ENCODE peak calls at places on chromosomes 16 and 17, in nine cellular contexts. One of them, this sample, is unnamed.

GRCh38 chr17:82691714-82692113 is 6.8 kb downstream of the RAB40B start:
- DNase-seq in K562: no peak
- DNase-seq in upper lobe of right lung: no peak
- DNase-seq in uterus: no peak
- DNase-seq in lower leg skin: no peak
- DNase-seq in esophagus squamous epithelium: no peak
- DNase-seq in epithelial cell of proximal tubule: no peak
- DNase-seq in astrocyte of the spinal cord: no peak
- DNase-seq in ovary: no peak
- DNase-seq in this sample: no peak

GRCh38 chr16:86951831-86952598 is 365.2 kb downstream of the C16orf95 start:
- DNase-seq in K562: no peak
- DNase-seq in upper lobe of right lung: no peak
- DNase-seq in uterus: no peak
- DNase-seq in lower leg skin: peak
- DNase-seq in esophagus squamous epithelium: no peak
- DNase-seq in epithelial cell of proximal tubule: peak
- DNase-seq in astrocyte of the spinal cord: peak
- DNase-seq in ovary: no peak
- DNase-seq in this sample: peak

GRCh38 chr17:33012522-33013033 is 20.9 kb downstream of the SPACA3 start:
- DNase-seq in K562: no peak
- DNase-seq in upper lobe of right lung: no peak
- DNase-seq in uterus: no peak
- DNase-seq in lower leg skin: no peak
- DNase-seq in esophagus squamous epithelium: no peak
- DNase-seq in epithelial cell of proximal tubule: no peak
- DNase-seq in astrocyte of the spinal cord: peak
- DNase-seq in ovary: no peak
- DNase-seq in this sample: peak

GRCh38 chr16:57111420-57111819 is 19.0 kb downstream of the CPNE2 start:
- DNase-seq in K562: no peak
- DNase-seq in upper lobe of right lung: no peak
- DNase-seq in uterus: no peak
- DNase-seq in lower leg skin: no peak
- DNase-seq in esophagus squamous epithelium: no peak
- DNase-seq in epithelial cell of proximal tubule: no peak
- DNase-seq in astrocyte of the spinal cord: no peak
- DNase-seq in ovary: no peak
- DNase-seq in this sample: no peak

GRCh38 chr16:23365602-23366240 is 63.6 kb downstream of the SCNN1B start:
- DNase-seq in K562: no peak
- DNase-seq in upper lobe of right lung: no peak
- DNase-seq in uterus: no peak
- DNase-seq in lower leg skin: no peak
- DNase-seq in esophagus squamous epithelium: no peak
- DNase-seq in epithelial cell of proximal tubule: no peak
- DNase-seq in astrocyte of the spinal cord: no peak
- DNase-seq in ovary: no peak
- DNase-seq in this sample: no peak

GRCh38 chr17:7711356-7711755 is 6.2 kb upstream of the DNAH2 start:
- DNase-seq in K562: no peak
- DNase-seq in upper lobe of right lung: no peak
- DNase-seq in uterus: no peak
- DNase-seq in lower leg skin: no peak
- DNase-seq in esophagus squamous epithelium: no peak
- DNase-seq in epithelial cell of proximal tubule: no peak
- DNase-seq in astrocyte of the spinal cord: no peak
- DNase-seq in ovary: no peak
- DNase-seq in this sample: no peak

GRCh38 chr17:39903158-39903884 is 15.1 kb downstream of the GSDMB start:
- DNase-seq in K562: peak
- DNase-seq in upper lobe of right lung: no peak
- DNase-seq in uterus: no peak
- DNase-seq in lower leg skin: no peak
- DNase-seq in esophagus squamous epithelium: no peak
- DNase-seq in epithelial cell of proximal tubule: no peak
- DNase-seq in astrocyte of the spinal cord: peak
- DNase-seq in ovary: no peak
- DNase-seq in this sample: no peak

GRCh38 chr16:85477801-85478363 is 135.2 kb upstream of the GSE1 start:
- DNase-seq in K562: no peak
- DNase-seq in upper lobe of right lung: no peak
- DNase-seq in uterus: no peak
- DNase-seq in lower leg skin: no peak
- DNase-seq in esophagus squamous epithelium: no peak
- DNase-seq in epithelial cell of proximal tubule: no peak
- DNase-seq in astrocyte of the spinal cord: no peak
- DNase-seq in ovary: no peak
- DNase-seq in this sample: no peak

GRCh38 chr17:39648876-39649430 is 12.0 kb downstream of the STARD3 start:
- DNase-seq in K562: no peak
- DNase-seq in upper lobe of right lung: no peak
- DNase-seq in uterus: no peak
- DNase-seq in lower leg skin: no peak
- DNase-seq in esophagus squamous epithelium: no peak
- DNase-seq in epithelial cell of proximal tubule: no peak
- DNase-seq in astrocyte of the spinal cord: peak
- DNase-seq in ovary: no peak
- DNase-seq in this sample: peak

GRCh38 chr16:14181371-14182050 is 110.4 kb downstream of the MRTFB start:
- DNase-seq in K562: no peak
- DNase-seq in upper lobe of right lung: no peak
- DNase-seq in uterus: no peak
- DNase-seq in lower leg skin: no peak
- DNase-seq in esophagus squamous epithelium: no peak
- DNase-seq in epithelial cell of proximal tubule: peak
- DNase-seq in astrocyte of the spinal cord: peak
- DNase-seq in ovary: no peak
- DNase-seq in this sample: peak

GRCh38 chr16:12902511-12903324 is 1.3 kb downstream of the SHISA9 start:
- DNase-seq in K562: no peak
- DNase-seq in upper lobe of right lung: no peak
- DNase-seq in uterus: no peak
- DNase-seq in lower leg skin: no peak
- DNase-seq in esophagus squamous epithelium: no peak
- DNase-seq in epithelial cell of proximal tubule: no peak
- DNase-seq in astrocyte of the spinal cord: no peak
- DNase-seq in ovary: no peak
- DNase-seq in this sample: no peak

GRCh38 chr17:9522074-9522473 is 53.5 kb downstream of the STX8 start:
- DNase-seq in K562: peak
- DNase-seq in upper lobe of right lung: no peak
- DNase-seq in uterus: no peak
- DNase-seq in lower leg skin: peak
- DNase-seq in esophagus squamous epithelium: no peak
- DNase-seq in epithelial cell of proximal tubule: no peak
- DNase-seq in astrocyte of the spinal cord: peak
- DNase-seq in ovary: no peak
- DNase-seq in this sample: peak

GRCh38 chr17:31738488-31738887 is 120.6 kb downstream of the COPRS start:
- DNase-seq in K562: no peak
- DNase-seq in upper lobe of right lung: no peak
- DNase-seq in uterus: no peak
- DNase-seq in lower leg skin: no peak
- DNase-seq in esophagus squamous epithelium: no peak
- DNase-seq in epithelial cell of proximal tubule: no peak
- DNase-seq in astrocyte of the spinal cord: no peak
- DNase-seq in ovary: no peak
- DNase-seq in this sample: no peak

GRCh38 chr16:85029413-85029794 is 1.8 kb downstream of the KIAA0513 start:
- DNase-seq in K562: peak
- DNase-seq in upper lobe of right lung: no peak
- DNase-seq in uterus: peak
- DNase-seq in lower leg skin: no peak
- DNase-seq in esophagus squamous epithelium: no peak
- DNase-seq in epithelial cell of proximal tubule: no peak
- DNase-seq in astrocyte of the spinal cord: peak
- DNase-seq in ovary: no peak
- DNase-seq in this sample: no peak

GRCh38 chr17:67359960-67360817 is 6.2 kb downstream of the PSMD12 start:
- DNase-seq in K562: peak
- DNase-seq in upper lobe of right lung: no peak
- DNase-seq in uterus: no peak
- DNase-seq in lower leg skin: no peak
- DNase-seq in esophagus squamous epithelium: no peak
- DNase-seq in epithelial cell of proximal tubule: no peak
- DNase-seq in astrocyte of the spinal cord: peak
- DNase-seq in ovary: no peak
- DNase-seq in this sample: peak

GRCh38 chr17:48037036-48037881 is at the start of gene COPZ2:
- DNase-seq in K562: no peak
- DNase-seq in upper lobe of right lung: peak
- DNase-seq in uterus: peak
- DNase-seq in lower leg skin: no peak
- DNase-seq in esophagus squamous epithelium: no peak
- DNase-seq in epithelial cell of proximal tubule: no peak
- DNase-seq in astrocyte of the spinal cord: peak
- DNase-seq in ovary: peak
- DNase-seq in this sample: peak

GRCh38 chr16:58848662-58849002 is 114.5 kb upstream of the GOT2 start:
- DNase-seq in K562: no peak
- DNase-seq in upper lobe of right lung: no peak
- DNase-seq in uterus: no peak
- DNase-seq in lower leg skin: no peak
- DNase-seq in esophagus squamous epithelium: no peak
- DNase-seq in epithelial cell of proximal tubule: no peak
- DNase-seq in astrocyte of the spinal cord: no peak
- DNase-seq in ovary: no peak
- DNase-seq in this sample: no peak

GRCh38 chr16:77064037-77064436 is 127.0 kb upstream of the MON1B start:
- DNase-seq in K562: no peak
- DNase-seq in upper lobe of right lung: no peak
- DNase-seq in uterus: no peak
- DNase-seq in lower leg skin: no peak
- DNase-seq in esophagus squamous epithelium: no peak
- DNase-seq in epithelial cell of proximal tubule: no peak
- DNase-seq in astrocyte of the spinal cord: no peak
- DNase-seq in ovary: no peak
- DNase-seq in this sample: no peak

GRCh38 chr17:19977360-19978205 is at the start of gene AKAP10:
- DNase-seq in K562: peak
- DNase-seq in upper lobe of right lung: peak
- DNase-seq in uterus: peak
- DNase-seq in lower leg skin: peak
- DNase-seq in esophagus squamous epithelium: peak
- DNase-seq in epithelial cell of proximal tubule: no peak
- DNase-seq in astrocyte of the spinal cord: peak
- DNase-seq in ovary: peak
- DNase-seq in this sample: peak

GRCh38 chr16:56245197-56245596 is 53.9 kb downstream of the GNAO1 start:
- DNase-seq in K562: no peak
- DNase-seq in upper lobe of right lung: no peak
- DNase-seq in uterus: no peak
- DNase-seq in lower leg skin: no peak
- DNase-seq in esophagus squamous epithelium: no peak
- DNase-seq in epithelial cell of proximal tubule: no peak
- DNase-seq in astrocyte of the spinal cord: no peak
- DNase-seq in ovary: no peak
- DNase-seq in this sample: no peak

GRCh38 chr17:81832608-81833159 is 407 bp downstream of the MCRIP1 start:
- DNase-seq in K562: peak
- DNase-seq in upper lobe of right lung: peak
- DNase-seq in uterus: no peak
- DNase-seq in lower leg skin: no peak
- DNase-seq in esophagus squamous epithelium: no peak
- DNase-seq in epithelial cell of proximal tubule: no peak
- DNase-seq in astrocyte of the spinal cord: peak
- DNase-seq in ovary: no peak
- DNase-seq in this sample: no peak

GRCh38 chr17:17628388-17629008 is 37.0 kb upstream of the PEMT start:
- DNase-seq in K562: no peak
- DNase-seq in upper lobe of right lung: no peak
- DNase-seq in uterus: no peak
- DNase-seq in lower leg skin: no peak
- DNase-seq in esophagus squamous epithelium: no peak
- DNase-seq in epithelial cell of proximal tubule: no peak
- DNase-seq in astrocyte of the spinal cord: no peak
- DNase-seq in ovary: no peak
- DNase-seq in this sample: no peak

GRCh38 chr16:73231969-73232554 is 184.1 kb upstream of the ZFHX3 start:
- DNase-seq in K562: no peak
- DNase-seq in upper lobe of right lung: no peak
- DNase-seq in uterus: peak
- DNase-seq in lower leg skin: no peak
- DNase-seq in esophagus squamous epithelium: no peak
- DNase-seq in epithelial cell of proximal tubule: no peak
- DNase-seq in astrocyte of the spinal cord: no peak
- DNase-seq in ovary: peak
- DNase-seq in this sample: peak
- H3K4me3 ChIP-seq in K562: no peak
- H3K4me3 ChIP-seq in upper lobe of right lung: peak
- H3K4me3 ChIP-seq in uterus: peak
- H3K4me3 ChIP-seq in lower leg skin: no peak
- H3K4me3 ChIP-seq in esophagus squamous epithelium: no peak
- H3K4me3 ChIP-seq in epithelial cell of proximal tubule: no peak
- H3K4me3 ChIP-seq in astrocyte of the spinal cord: peak
- H3K4me3 ChIP-seq in ovary: peak
- H3K4me3 ChIP-seq in this sample: peak

GRCh38 chr17:1058423-1059130 is 61.6 kb downstream of the TIMM22 start:
- DNase-seq in K562: peak
- DNase-seq in upper lobe of right lung: peak
- DNase-seq in uterus: no peak
- DNase-seq in lower leg skin: no peak
- DNase-seq in esophagus squamous epithelium: no peak
- DNase-seq in epithelial cell of proximal tubule: no peak
- DNase-seq in astrocyte of the spinal cord: peak
- DNase-seq in ovary: no peak
- DNase-seq in this sample: peak
- TF ChIP-seq CTCF in K562: peak
- TF ChIP-seq CTCF in upper lobe of right lung: peak
- TF ChIP-seq CTCF in uterus: no peak
- TF ChIP-seq CTCF in lower leg skin: no peak
- TF ChIP-seq CTCF in esophagus squamous epithelium: peak
- TF ChIP-seq CTCF in epithelial cell of proximal tubule: peak
- TF ChIP-seq CTCF in astrocyte of the spinal cord: peak
- TF ChIP-seq CTCF in ovary: no peak
- TF ChIP-seq CTCF in this sample: peak

GRCh38 chr17:75756451-75757085 is 8.4 kb downstream of the GALK1 start:
- DNase-seq in K562: no peak
- DNase-seq in upper lobe of right lung: no peak
- DNase-seq in uterus: no peak
- DNase-seq in lower leg skin: no peak
- DNase-seq in esophagus squamous epithelium: no peak
- DNase-seq in epithelial cell of proximal tubule: no peak
- DNase-seq in astrocyte of the spinal cord: no peak
- DNase-seq in ovary: no peak
- DNase-seq in this sample: no peak
- H3K4me3 ChIP-seq in K562: no peak
- H3K4me3 ChIP-seq in upper lobe of right lung: no peak
- H3K4me3 ChIP-seq in uterus: no peak
- H3K4me3 ChIP-seq in lower leg skin: no peak
- H3K4me3 ChIP-seq in esophagus squamous epithelium: no peak
- H3K4me3 ChIP-seq in epithelial cell of proximal tubule: no peak
- H3K4me3 ChIP-seq in astrocyte of the spinal cord: no peak
- H3K4me3 ChIP-seq in ovary: no peak
- H3K4me3 ChIP-seq in this sample: no peak

DNA sequence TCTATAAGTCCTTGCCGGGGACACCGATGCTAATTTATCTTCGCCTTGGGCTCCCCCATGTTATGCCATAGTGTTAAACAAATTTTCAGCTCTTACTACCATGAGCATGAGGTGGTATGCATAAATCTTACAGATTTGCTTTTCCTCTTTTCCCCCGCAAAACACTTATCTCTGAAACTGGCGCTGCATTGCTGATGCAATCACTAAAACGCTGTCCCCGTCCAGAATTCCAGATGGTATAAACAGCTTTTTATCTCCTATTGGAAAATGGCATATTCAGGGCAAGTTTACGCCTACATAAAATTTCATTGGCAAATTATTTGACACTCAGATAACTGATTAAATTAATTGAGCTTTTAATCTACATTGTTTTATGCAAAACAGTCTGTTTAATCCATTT is 673.6 kb upstream of the CDH8 start:
- DNase-seq in K562: no peak
- DNase-seq in upper lobe of right lung: no peak
- DNase-seq in uterus: no peak
- DNase-seq in lower leg skin: no peak
- DNase-seq in esophagus squamous epithelium: no peak
- DNase-seq in epithelial cell of proximal tubule: no peak
- DNase-seq in astrocyte of the spinal cord: no peak
- DNase-seq in ovary: no peak
- DNase-seq in this sample: no peak
- TF ChIP-seq CTCF in K562: no peak
- TF ChIP-seq CTCF in upper lobe of right lung: no peak
- TF ChIP-seq CTCF in uterus: no peak
- TF ChIP-seq CTCF in lower leg skin: no peak
- TF ChIP-seq CTCF in esophagus squamous epithelium: no peak
- TF ChIP-seq CTCF in epithelial cell of proximal tubule: no peak
- TF ChIP-seq CTCF in astrocyte of the spinal cord: no peak
- TF ChIP-seq CTCF in ovary: no peak
- TF ChIP-seq CTCF in this sample: no peak

This sample was measured in fibroblast of pulmonary artery.